ENCODE peak calls at places on chromosomes 4 and X, in six cellular contexts. K is PC-3, B is suprapubic skin, M is fibroblast of lung, P is astrocyte of the spinal cord, W is IMR-90. U is an unnamed sample.

GRCh38 chr4:84915396-84915780 is 51.1 kb downstream of the WDFY3 start:
- DNase-seq in P (peak), M (peak), B (no peak), W (peak), K (no peak), U (peak)

GRCh38 chrX:153672531-153673397 is 849 bp downstream of the PNCK start:
- DNase-seq in B (no peak), M (no peak), K (no peak), P (no peak), W (no peak), U (no peak)

GRCh38 chr4:67396008-67396407 is 149.3 kb downstream of the CENPC start:
- DNase-seq in B (no peak), M (no peak), K (no peak), W (no peak), P (no peak), U (no peak)

GRCh38 chr4:51825341-51825740 is 17.6 kb upstream of the DCUN1D4 start:
- DNase-seq in P (no peak), M (no peak), K (no peak), B (no peak), W (no peak), U (no peak)

GRCh38 chrX:153723351-153724251 is 586 bp downstream of the BCAP31 start:
- DNase-seq in B (no peak), W (peak), P (peak), M (peak), K (peak), U (no peak)

GRCh38 chrX:12973561-12974216 is 1.2 kb upstream of the TMSB4X start:
- DNase-seq in K (no peak), W (no peak), B (peak), P (no peak), M (no peak), U (no peak)

GRCh38 chrX:130165181-130165702 is 399 bp downstream of the AIFM1 start:
- DNase-seq in P (no peak), M (peak), W (no peak), K (no peak), B (no peak), U (peak)

GRCh38 chrX:39814391-39814790 is 283.4 kb downstream of the BCOR start:
- DNase-seq in W (peak), P (no peak), K (peak), B (no peak), M (peak), U (no peak)

GRCh38 chr4:100084892-100085291 is 105.4 kb downstream of the DDIT4L start:
- DNase-seq in P (no peak), M (no peak), K (no peak), B (no peak), W (no peak), U (no peak)

GRCh38 chrX:50700921-50701320 is 113.1 kb downstream of the SHROOM4 start:
- DNase-seq in K (no peak), M (no peak), P (no peak), W (no peak), B (no peak), U (no peak)

GRCh38 chr4:10677796-10678497 is 6.6 kb downstream of the CLNK start:
- DNase-seq in B (no peak), M (no peak), W (no peak), P (no peak), K (no peak), U (no peak)

GRCh38 chr4:7588002-7588401 is 153.3 kb upstream of the PSAPL1 start:
- DNase-seq in B (no peak), W (no peak), K (no peak), M (no peak), P (peak), U (no peak)

GRCh38 chr4:40986375-40986774 is 228.0 kb downstream of the APBB2 start:
- DNase-seq in M (no peak), W (no peak), P (no peak), B (no peak), K (no peak), U (no peak)

GRCh38 chr4:27048350-27049100 is 187.9 kb downstream of the STIM2 start:
- DNase-seq in M (peak), P (peak), W (peak), K (peak), B (no peak), U (peak)

GRCh38 chrX:79524642-79525041 is 157.5 kb upstream of the ITM2A start:
- DNase-seq in B (no peak), K (peak), W (no peak), P (no peak), M (no peak), U (peak)

GRCh38 chrX:112889400-112889799 is 48.8 kb upstream of the AMOT start:
- DNase-seq in B (no peak), W (no peak), M (no peak), P (no peak), K (no peak), U (no peak)

GRCh38 chr4:185642907-185643306 is 107.6 kb upstream of the PDLIM3 start:
- DNase-seq in M (no peak), K (no peak), W (no peak), P (no peak), B (no peak), U (no peak)

GRCh38 chr4:185640809-185641675 is 105.7 kb upstream of the PDLIM3 start:
- DNase-seq in B (no peak), K (peak), P (peak), W (peak), M (peak), U (peak)

GRCh38 chr4:185637162-185637875 is 102.0 kb upstream of the PDLIM3 start:
- DNase-seq in K (peak), P (no peak), B (no peak), M (no peak), W (no peak), U (peak)

GRCh38 chr4:185638093-185638492 is 102.8 kb upstream of the PDLIM3 start:
- DNase-seq in W (no peak), B (no peak), M (no peak), P (no peak), K (no peak), U (no peak)

GRCh38 chr4:185638548-185639301 is 103.4 kb upstream of the PDLIM3 start:
- DNase-seq in B (no peak), M (no peak), K (no peak), P (no peak), W (no peak), U (no peak)
- H3K4me3 ChIP-seq in B (peak), M (no peak), K (no peak), P (peak), W (no peak), U (no peak)

GRCh38 chr4:70839537-70840093 is at the start of gene GRSF1:
- DNase-seq in W (peak), B (peak), K (peak), M (peak), P (peak), U (peak)
- TF ChIP-seq CTCF in W (no peak), B (no peak), K (no peak), M (no peak), P (peak), U (peak)

GRCh38 chr4:55824865-55825264 is 5.3 kb downstream of the EXOC1L start:
- DNase-seq in M (no peak), W (no peak), K (no peak), P (no peak), B (no peak), U (no peak)

GRCh38 chr4:55820260-55820659 is 670 bp downstream of the EXOC1L start:
- DNase-seq in P (no peak), B (no peak), K (no peak), M (peak), W (no peak), U (no peak)

GRCh38 chr4:55817691-55818090 is 1.9 kb upstream of the EXOC1L start:
- DNase-seq in K (no peak), B (no peak), M (no peak), W (no peak), P (no peak), U (no peak)

GRCh38 chr4:55819634-55820033 is at the start of gene EXOC1L:
- DNase-seq in B (no peak), P (peak), M (peak), W (no peak), K (no peak), U (no peak)
- H3K4me3 ChIP-seq in B (peak), P (peak), M (no peak), W (peak), K (no peak), U (no peak)

GRCh38 chr4:2512396-2513135 is 23.9 kb upstream of the FAM193A start:
- DNase-seq in P (no peak), W (no peak), M (no peak), K (no peak), B (no peak), U (no peak)

GRCh38 chr4:2511645-2512131 is 24.8 kb upstream of the FAM193A start:
- DNase-seq in P (no peak), W (no peak), B (no peak), M (no peak), K (no peak), U (no peak)

GRCh38 chr4:2507855-2508254 is 28.6 kb upstream of the FAM193A start:
- DNase-seq in K (no peak), W (no peak), B (no peak), P (no peak), M (no peak), U (no peak)

GRCh38 chr4:2507259-2507658 is 29.2 kb upstream of the FAM193A start:
- DNase-seq in P (no peak), W (no peak), M (no peak), K (no peak), B (no peak), U (no peak)

DNA sequence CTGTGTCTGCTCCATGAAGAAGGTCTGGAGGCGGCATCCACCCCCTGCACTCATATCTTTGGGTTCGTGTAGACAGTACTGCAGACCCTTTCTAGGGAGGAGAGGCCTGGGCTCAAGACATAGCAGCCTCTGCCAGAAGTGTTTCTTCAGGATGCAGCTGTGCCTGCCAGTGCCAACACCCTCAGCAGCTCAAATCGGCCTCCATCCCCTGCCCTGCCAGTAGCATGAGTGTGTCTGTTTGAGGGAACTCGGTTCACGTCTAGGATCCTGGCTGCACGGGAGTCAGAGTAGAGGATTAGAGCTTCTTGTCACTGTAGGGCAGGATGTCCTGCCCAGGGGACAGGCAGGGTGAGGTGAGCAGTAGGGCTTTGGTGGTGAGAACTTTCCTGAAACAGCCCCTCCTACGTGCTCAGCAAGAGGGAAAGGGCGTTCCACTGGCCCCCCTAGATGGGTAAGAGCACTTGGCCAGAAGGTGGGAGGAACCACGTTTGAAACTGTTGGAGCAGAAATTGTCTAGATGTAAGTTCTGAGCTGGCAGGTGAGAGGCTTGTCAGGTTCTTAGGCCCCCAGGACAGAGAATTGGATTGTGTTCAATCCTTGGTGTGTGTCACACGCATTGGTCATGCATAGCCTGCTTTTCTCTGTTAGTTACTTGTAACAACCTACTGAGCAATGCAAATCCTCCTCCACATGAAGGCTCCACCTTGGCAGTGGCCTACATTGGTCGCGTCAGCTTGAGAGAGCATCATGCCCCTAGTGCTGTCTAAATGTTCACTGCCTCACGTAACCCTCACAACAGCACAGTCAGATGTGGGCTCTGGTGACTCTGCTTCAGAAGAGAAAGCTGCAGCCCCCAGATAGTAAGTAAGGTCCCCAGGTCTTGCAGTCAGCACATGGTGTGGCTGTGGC is 25.8 kb upstream of the FAM193A start:
- DNase-seq in P (no peak), B (no peak), K (no peak), M (no peak), W (no peak), U (no peak)
- TF ChIP-seq CTCF in P (no peak), B (no peak), K (no peak), M (no peak), W (no peak), U (no peak)

GRCh38 chr4:689498-690122 is 659 bp upstream of the SLC49A3 start:
- DNase-seq in B (no peak), P (no peak), W (no peak), K (no peak), M (no peak), U (no peak)
- H3K4me3 ChIP-seq in B (peak), P (no peak), W (no peak), K (no peak), M (no peak), U (no peak)

GRCh38 chrX:6735235-6735634 is 200.3 kb upstream of the VCX3A start:
- DNase-seq in B (no peak), W (no peak), P (no peak), M (no peak), K (no peak), U (no peak)
- TF ChIP-seq CTCF in B (no peak), W (no peak), P (no peak), M (no peak), K (no peak), U (no peak)

DNA sequence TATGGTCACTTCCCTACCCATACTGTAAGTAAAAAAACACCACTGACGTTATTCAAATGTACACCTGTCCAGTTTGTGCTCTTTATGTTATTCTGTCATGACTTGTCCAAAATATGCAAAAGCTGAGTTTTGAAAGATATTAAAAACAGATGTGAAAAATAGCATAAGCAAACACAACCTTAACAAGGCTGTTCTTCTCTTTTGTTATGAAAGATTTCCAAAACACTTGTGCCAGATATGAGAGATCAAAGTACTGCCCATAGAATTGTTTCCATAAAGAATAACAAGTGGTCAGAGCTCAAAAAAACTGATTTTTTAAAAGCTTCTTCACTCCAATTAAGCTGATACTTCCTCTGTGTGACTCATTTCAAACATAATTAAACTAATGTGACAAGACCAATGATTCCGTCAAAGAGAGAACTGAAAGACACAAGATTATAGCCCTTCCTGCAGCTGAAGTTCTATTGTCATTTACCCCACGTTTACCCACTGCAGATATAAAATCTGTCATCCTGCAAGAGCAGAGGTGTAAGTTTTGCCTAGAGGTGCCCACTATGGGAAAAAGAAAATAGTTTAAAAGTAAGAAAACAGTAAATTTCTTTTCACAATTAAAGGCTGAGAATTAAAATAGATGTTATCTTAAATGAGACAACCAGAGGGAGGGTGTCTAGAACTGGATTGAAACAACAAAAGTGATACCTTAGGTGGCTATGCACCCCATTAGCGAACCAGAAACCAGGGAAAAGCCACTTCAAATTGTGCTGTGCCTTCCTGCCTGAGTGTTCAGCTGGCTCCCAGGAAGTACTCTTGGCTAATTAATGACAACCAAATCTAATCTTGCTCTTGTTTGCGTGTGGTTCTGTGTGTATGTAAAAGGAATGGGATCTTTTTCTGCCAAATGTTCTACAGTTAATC is 30.1 kb downstream of the RASSF6 start:
- DNase-seq in M (no peak), K (no peak), P (no peak), B (no peak), W (no peak), U (no peak)
- H3K4me3 ChIP-seq in M (no peak), K (no peak), P (no peak), B (no peak), W (no peak), U (no peak)

DNA sequence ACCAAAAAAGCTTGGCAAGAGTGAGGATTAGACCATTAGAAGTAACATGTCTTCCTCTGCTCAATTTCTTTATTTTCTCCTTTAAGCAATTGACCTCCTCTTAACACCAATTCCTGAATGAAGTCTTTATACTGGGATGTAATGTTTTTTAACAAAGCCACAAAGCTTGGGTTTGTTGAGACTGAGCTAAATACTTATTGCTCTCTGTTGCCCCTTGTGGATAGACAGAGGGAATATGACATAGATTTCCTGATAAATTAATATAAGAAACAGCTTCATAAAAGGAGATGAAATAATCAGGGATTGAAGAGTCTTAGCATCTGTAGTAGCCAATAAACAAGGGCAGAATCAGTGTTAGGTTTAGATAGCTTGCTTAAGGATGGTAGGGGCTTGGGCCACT is 57.6 kb downstream of the CCDC160 start:
- DNase-seq in M (peak), K (peak), P (peak), B (no peak), W (peak), U (no peak)
- TF ChIP-seq CTCF in M (peak), K (peak), P (peak), B (no peak), W (peak), U (peak)

GRCh38 chr4:95546866-95547707 is 1.7 kb downstream of the UNC5C start:
- DNase-seq in K (no peak), B (no peak), P (no peak), W (no peak), M (no peak), U (no peak)
- H3K4me3 ChIP-seq in K (peak), B (peak), P (peak), W (no peak), M (peak), U (no peak)

U was measured in LNCaP clone FGC.